ENCODE peak calls at places on chromosomes 7 and 10, in seven cellular contexts. P is posterior cingulate gyrus; R is IMR-90; K is WERI-Rb-1; V is left cardiac atrium; U is midbrain; W is stimulated activated naive CD4-positive, alpha-beta T cell. Y is an unnamed sample.

GRCh38 chr7:47188653-47189315 is 393.1 kb downstream of the TNS3 start:
- DNase-seq in P (no peak), R (no peak), K (no peak), V (no peak), U (no peak), W (no peak), Y (no peak)

GRCh38 chr10:107148906-107149305 is 15.6 kb downstream of the SORCS1 start:
- DNase-seq in P (no peak), R (no peak), K (no peak), V (no peak), U (no peak), W (no peak), Y (no peak)

GRCh38 chr7:130092598-130092997 is 22.3 kb downstream of the KLHDC10 start:
- DNase-seq in P (no peak), R (no peak), K (no peak), V (no peak), U (no peak), W (no peak), Y (no peak)

GRCh38 chr7:113321201-113321600 is 202.8 kb upstream of the SMIM30 start:
- DNase-seq in P (no peak), R (peak; percentile 22), K (no peak), V (no peak), U (no peak), W (no peak), Y (peak; percentile 2)

GRCh38 chr10:97333601-97334369 is 744 bp downstream of the FRAT2 start:
- DNase-seq in P (peak; percentile 28), R (peak; percentile 45), K (no peak), V (peak; percentile 66), U (no peak), W (peak; percentile 13), Y (peak; percentile 79)

GRCh38 chr10:133094866-133095265 is 7.1 kb downstream of the ADGRA1 start:
- DNase-seq in P (no peak), R (no peak), K (no peak), V (no peak), U (no peak), W (no peak), Y (no peak)

GRCh38 chr7:149871576-149871975 is 2.2 kb upstream of the ATP6V0E2 start:
- DNase-seq in P (no peak), R (no peak), K (peak; percentile 55), V (no peak), U (peak; percentile 50), W (no peak), Y (no peak)

GRCh38 chr10:31602541-31603244 is 283.7 kb downstream of the ZEB1 start:
- DNase-seq in P (peak; percentile 62), R (peak; percentile 73), K (peak; percentile 65), V (peak; percentile 90), U (peak; percentile 31), W (no peak), Y (peak; percentile 96)

GRCh38 chr7:84092207-84092606 is 102.4 kb downstream of the SEMA3A start:
- DNase-seq in P (no peak), R (peak; percentile 40), K (no peak), V (no peak), U (no peak), W (no peak), Y (no peak)

GRCh38 chr10:6220418-6221191 is 17.9 kb downstream of the PFKFB3 start:
- DNase-seq in P (no peak), R (no peak), K (no peak), V (no peak), U (no peak), W (no peak), Y (no peak)

GRCh38 chr7:149763563-149764240 is 9.7 kb downstream of the ZNF467 start:
- DNase-seq in P (no peak), R (no peak), K (no peak), V (no peak), U (no peak), W (no peak), Y (no peak)

GRCh38 chr7:15503603-15504280 is 58.1 kb downstream of the AGMO start:
- DNase-seq in P (no peak), R (peak; percentile 15), K (no peak), V (no peak), U (no peak), W (no peak), Y (peak; percentile 38)

GRCh38 chr7:132090444-132090843 is 485.8 kb downstream of the PLXNA4 start:
- DNase-seq in P (no peak), R (no peak), K (no peak), V (no peak), U (no peak), W (no peak), Y (no peak)

GRCh38 chr7:116426428-116427156 is 72.9 kb upstream of the CAV2 start:
- DNase-seq in P (no peak), R (peak; percentile 89), K (no peak), V (no peak), U (no peak), W (no peak), Y (peak; percentile 88)

GRCh38 chr10:127679642-127680255 is 57.2 kb upstream of the FOXI2 start:
- DNase-seq in P (no peak), R (no peak), K (no peak), V (no peak), U (no peak), W (no peak), Y (no peak)

GRCh38 chr10:72063703-72064391 is 24.5 kb downstream of the SPOCK2 start:
- DNase-seq in P (no peak), R (no peak), K (no peak), V (no peak), U (no peak), W (no peak), Y (peak; percentile 44)

GRCh38 chr10:74243067-74243466 is 92.0 kb downstream of the ADK start:
- DNase-seq in P (no peak), R (no peak), K (no peak), V (no peak), U (no peak), W (no peak), Y (no peak)

GRCh38 chr7:99002146-99002826 is 124.0 kb downstream of the TRRAP start:
- DNase-seq in P (no peak), R (no peak), K (no peak), V (no peak), U (no peak), W (no peak), Y (no peak)

GRCh38 chr7:1318661-1319060 is 86.0 kb downstream of the UNCX start:
- DNase-seq in P (no peak), R (no peak), K (no peak), V (no peak), U (no peak), W (no peak), Y (no peak)

Y was measured in GM23248.